ENCODE peak calls at places on chromosomes 6 and 20, in four cellular contexts. J is T-helper 2 cell; K is activated CD4-positive, alpha-beta T cell treated with anti-CD3 and anti-CD28 coated beads for 36 hours; H is activated naive CD4-positive, alpha-beta T cell treated with anti-CD3 and anti-CD28 coated beads, Interleukin-2, amount 50 U/mL, for 72 hours. Z is an unnamed sample.

GRCh38 chr20:46400253-46400652 is 6.2 kb downstream of the ELMO2 start:
- DNase-seq in J (no peak), K (no peak), H (no peak), Z (peak)

GRCh38 chr20:20487811-20488210 is 119.9 kb downstream of the INSM1 start:
- DNase-seq in J (no peak), K (peak), H (no peak), Z (no peak)

GRCh38 chr20:44683263-44684046 is 31.7 kb upstream of the CCN5 start:
- DNase-seq in J (peak), K (peak), H (peak), Z (peak)

GRCh38 chr6:148817689-148818088 is 70.9 kb downstream of the UST start:
- DNase-seq in J (no peak), K (no peak), H (no peak), Z (no peak)

GRCh38 chr20:33351696-33352095 is 49.6 kb downstream of the CDK5RAP1 start:
- DNase-seq in J (no peak), K (no peak), H (no peak), Z (no peak)

GRCh38 chr20:47351643-47352331 is 4.7 kb downstream of the ZMYND8 start:
- DNase-seq in J (peak), K (no peak), H (no peak), Z (no peak)

GRCh38 chr20:21100590-21101452 is 5.3 kb downstream of the LINC00237 start:
- DNase-seq in J (no peak), K (peak), H (peak), Z (no peak)

GRCh38 chr6:152952045-152952444 is 30.8 kb downstream of the FBXO5 start:
- DNase-seq in J (peak), K (no peak), H (no peak), Z (peak)